ENCODE peak calls at places on chromosomes 13 and 19, in six cellular contexts. One of them, this sample, is unnamed.

GRCh38 chr19:8075158-8076086 is 22.9 kb downstream of the CCL25 start:
- DNase-seq in ovary: no peak
- DNase-seq in fibroblast of lung: no peak
- DNase-seq in adrenal gland: no peak
- DNase-seq in endodermal cell: peak; percentile 24
- DNase-seq in thoracic aorta: no peak
- DNase-seq in this sample: no peak

GRCh38 chr13:51995677-51996551 is 15.3 kb downstream of the ATP7B start:
- DNase-seq in ovary: no peak
- DNase-seq in fibroblast of lung: peak; percentile 35
- DNase-seq in adrenal gland: no peak
- DNase-seq in endodermal cell: peak; percentile 60
- DNase-seq in thoracic aorta: no peak
- DNase-seq in this sample: peak; percentile 35

GRCh38 chr19:1189419-1189818 is 15.4 kb upstream of the SBNO2 start:
- DNase-seq in ovary: no peak
- DNase-seq in fibroblast of lung: peak; percentile 71
- DNase-seq in adrenal gland: no peak
- DNase-seq in endodermal cell: peak; percentile 79
- DNase-seq in thoracic aorta: no peak
- DNase-seq in this sample: no peak

GRCh38 chr19:7072541-7072940 is 3.0 kb downstream of the ZNF557 start:
- DNase-seq in ovary: no peak
- DNase-seq in fibroblast of lung: no peak
- DNase-seq in adrenal gland: no peak
- DNase-seq in endodermal cell: no peak
- DNase-seq in thoracic aorta: no peak
- DNase-seq in this sample: no peak

GRCh38 chr19:37905936-37906867 is at the start of gene WDR87:
- DNase-seq in ovary: no peak
- DNase-seq in fibroblast of lung: peak; percentile 24
- DNase-seq in adrenal gland: no peak
- DNase-seq in endodermal cell: peak; percentile 95
- DNase-seq in thoracic aorta: no peak
- DNase-seq in this sample: no peak

GRCh38 chr13:109794095-109794494 is 7.7 kb upstream of the IRS2 start:
- DNase-seq in ovary: no peak
- DNase-seq in fibroblast of lung: peak; percentile 23
- DNase-seq in adrenal gland: no peak
- DNase-seq in endodermal cell: no peak
- DNase-seq in thoracic aorta: no peak
- DNase-seq in this sample: no peak

GRCh38 chr13:57557979-57558529 is 73.5 kb upstream of the PCDH17 start:
- DNase-seq in ovary: no peak
- DNase-seq in fibroblast of lung: peak; percentile 1
- DNase-seq in adrenal gland: no peak
- DNase-seq in endodermal cell: no peak
- DNase-seq in thoracic aorta: no peak
- DNase-seq in this sample: no peak

GRCh38 chr19:29841209-29841558 is 29.4 kb downstream of the CCNE1 start:
- DNase-seq in ovary: no peak
- DNase-seq in fibroblast of lung: no peak
- DNase-seq in adrenal gland: peak; percentile 83
- DNase-seq in endodermal cell: no peak
- DNase-seq in thoracic aorta: no peak
- DNase-seq in this sample: no peak

GRCh38 chr13:47087841-47088240 is 191.0 kb upstream of the HTR2A start:
- DNase-seq in ovary: no peak
- DNase-seq in fibroblast of lung: peak; percentile 85
- DNase-seq in adrenal gland: no peak
- DNase-seq in endodermal cell: no peak
- DNase-seq in thoracic aorta: no peak
- DNase-seq in this sample: no peak

GRCh38 chr13:99053636-99054233 is 75.9 kb upstream of the DOCK9 start:
- DNase-seq in ovary: no peak
- DNase-seq in fibroblast of lung: no peak
- DNase-seq in adrenal gland: no peak
- DNase-seq in endodermal cell: no peak
- DNase-seq in thoracic aorta: no peak
- DNase-seq in this sample: no peak

GRCh38 chr13:97975851-97976550 is 22.5 kb downstream of the IPO5 start:
- DNase-seq in ovary: peak; percentile 92
- DNase-seq in fibroblast of lung: peak; percentile 82
- DNase-seq in adrenal gland: peak; percentile 85
- DNase-seq in endodermal cell: peak; percentile 95
- DNase-seq in thoracic aorta: peak; percentile 31
- DNase-seq in this sample: peak; percentile 92

GRCh38 chr13:113192902-113193301 is 15.6 kb downstream of the PCID2 start:
- DNase-seq in ovary: no peak
- DNase-seq in fibroblast of lung: peak; percentile 40
- DNase-seq in adrenal gland: no peak
- DNase-seq in endodermal cell: no peak
- DNase-seq in thoracic aorta: no peak
- DNase-seq in this sample: no peak

GRCh38 chr13:72570019-72570418 is 157.4 kb downstream of the MZT1 start:
- DNase-seq in ovary: no peak
- DNase-seq in fibroblast of lung: no peak
- DNase-seq in adrenal gland: no peak
- DNase-seq in endodermal cell: no peak
- DNase-seq in thoracic aorta: no peak
- DNase-seq in this sample: no peak

GRCh38 chr19:10797078-10797477 is 38.9 kb downstream of the TMED1 start:
- DNase-seq in ovary: no peak
- DNase-seq in fibroblast of lung: no peak
- DNase-seq in adrenal gland: no peak
- DNase-seq in endodermal cell: no peak
- DNase-seq in thoracic aorta: no peak
- DNase-seq in this sample: no peak

GRCh38 chr13:111292710-111293485 is 27.5 kb upstream of the TEX29 start:
- DNase-seq in ovary: no peak
- DNase-seq in fibroblast of lung: no peak
- DNase-seq in adrenal gland: no peak
- DNase-seq in endodermal cell: no peak
- DNase-seq in thoracic aorta: no peak
- DNase-seq in this sample: no peak

GRCh38 chr13:108455320-108455719 is 174.1 kb upstream of the MYO16 start:
- DNase-seq in ovary: no peak
- DNase-seq in fibroblast of lung: no peak
- DNase-seq in adrenal gland: no peak
- DNase-seq in endodermal cell: no peak
- DNase-seq in thoracic aorta: no peak
- DNase-seq in this sample: no peak

GRCh38 chr13:89267734-89268133 is 1596.6 kb downstream of the SLITRK5 start:
- DNase-seq in ovary: no peak
- DNase-seq in fibroblast of lung: peak; percentile 46
- DNase-seq in adrenal gland: no peak
- DNase-seq in endodermal cell: no peak
- DNase-seq in thoracic aorta: no peak
- DNase-seq in this sample: no peak

GRCh38 chr13:76790519-76791289 is 95.5 kb downstream of the KCTD12 start:
- DNase-seq in ovary: no peak
- DNase-seq in fibroblast of lung: peak; percentile 11
- DNase-seq in adrenal gland: no peak
- DNase-seq in endodermal cell: no peak
- DNase-seq in thoracic aorta: no peak
- DNase-seq in this sample: no peak

GRCh38 chr19:50838239-50838638 is 4.9 kb upstream of the KLK15 start:
- DNase-seq in ovary: no peak
- DNase-seq in fibroblast of lung: no peak
- DNase-seq in adrenal gland: no peak
- DNase-seq in endodermal cell: peak; percentile 67
- DNase-seq in thoracic aorta: no peak
- DNase-seq in this sample: no peak

GRCh38 chr19:55605207-55605636 is 225 bp upstream of the ZNF865 start:
- DNase-seq in ovary: peak; percentile 99
- DNase-seq in fibroblast of lung: peak; percentile 92
- DNase-seq in adrenal gland: peak; percentile 98
- DNase-seq in endodermal cell: peak; percentile 99
- DNase-seq in thoracic aorta: peak; percentile 91
- DNase-seq in this sample: peak; percentile 97

GRCh38 chr19:55606817-55607216 is 1.4 kb downstream of the ZNF865 start:
- DNase-seq in ovary: no peak
- DNase-seq in fibroblast of lung: no peak
- DNase-seq in adrenal gland: no peak
- DNase-seq in endodermal cell: no peak
- DNase-seq in thoracic aorta: no peak
- DNase-seq in this sample: no peak

GRCh38 chr19:55603581-55604292 is 1.7 kb upstream of the ZNF865 start:
- DNase-seq in ovary: no peak
- DNase-seq in fibroblast of lung: no peak
- DNase-seq in adrenal gland: no peak
- DNase-seq in endodermal cell: peak; percentile 81
- DNase-seq in thoracic aorta: no peak
- DNase-seq in this sample: no peak

GRCh38 chr19:55605637-55606470 is at the start of gene ZNF865:
- DNase-seq in ovary: peak; percentile 67
- DNase-seq in fibroblast of lung: peak; percentile 87
- DNase-seq in adrenal gland: peak; percentile 75
- DNase-seq in endodermal cell: peak; percentile 92
- DNase-seq in thoracic aorta: no peak
- DNase-seq in this sample: peak; percentile 72

GRCh38 chr19:55606471-55606787 is 982 bp downstream of the ZNF865 start:
- DNase-seq in ovary: no peak
- DNase-seq in fibroblast of lung: no peak
- DNase-seq in adrenal gland: no peak
- DNase-seq in endodermal cell: no peak
- DNase-seq in thoracic aorta: no peak
- DNase-seq in this sample: no peak
- TF ChIP-seq CTCF in ovary: no peak
- TF ChIP-seq CTCF in fibroblast of lung: no peak
- TF ChIP-seq CTCF in adrenal gland: no peak
- TF ChIP-seq CTCF in endodermal cell: no peak
- TF ChIP-seq CTCF in thoracic aorta: no peak
- TF ChIP-seq CTCF in this sample: no peak

GRCh38 chr13:22428188-22428828 is 752.5 kb upstream of the SGCG start:
- DNase-seq in ovary: peak; percentile 9
- DNase-seq in fibroblast of lung: peak; percentile 3
- DNase-seq in adrenal gland: peak; percentile 80
- DNase-seq in endodermal cell: no peak
- DNase-seq in thoracic aorta: no peak
- DNase-seq in this sample: no peak
- H3K27ac ChIP-seq in ovary: no peak overlapping the region
- H3K27ac ChIP-seq in fibroblast of lung: no peak overlapping the region
- H3K27ac ChIP-seq in adrenal gland: peak overlapping the region; percentile 85
- H3K27ac ChIP-seq in endodermal cell: no peak overlapping the region
- H3K27ac ChIP-seq in thoracic aorta: no peak overlapping the region
- H3K27ac ChIP-seq in this sample: peak overlapping the region; percentile 88

GRCh38 chr13:31105020-31105800 is 56.5 kb downstream of the HSPH1 start:
- DNase-seq in ovary: no peak
- DNase-seq in fibroblast of lung: peak; percentile 15
- DNase-seq in adrenal gland: no peak
- DNase-seq in endodermal cell: peak; percentile 55
- DNase-seq in thoracic aorta: no peak
- DNase-seq in this sample: no peak
- TF ChIP-seq CTCF in ovary: no peak
- TF ChIP-seq CTCF in fibroblast of lung: no peak
- TF ChIP-seq CTCF in adrenal gland: no peak
- TF ChIP-seq CTCF in endodermal cell: peak; percentile 64
- TF ChIP-seq CTCF in thoracic aorta: no peak
- TF ChIP-seq CTCF in this sample: no peak

GRCh38 chr13:91470084-91470621 is 71.7 kb downstream of the GPC5 start:
- DNase-seq in ovary: no peak
- DNase-seq in fibroblast of lung: no peak
- DNase-seq in adrenal gland: no peak
- DNase-seq in endodermal cell: no peak
- DNase-seq in thoracic aorta: no peak
- DNase-seq in this sample: no peak
- H3K27ac ChIP-seq in ovary: no peak overlapping the region
- H3K27ac ChIP-seq in fibroblast of lung: no peak overlapping the region
- H3K27ac ChIP-seq in adrenal gland: no peak overlapping the region
- H3K27ac ChIP-seq in endodermal cell: no peak overlapping the region
- H3K27ac ChIP-seq in thoracic aorta: no peak overlapping the region
- H3K27ac ChIP-seq in this sample: no peak overlapping the region

GRCh38 chr19:48899781-48900476 is at the start of gene NUCB1:
- DNase-seq in ovary: peak; percentile 99
- DNase-seq in fibroblast of lung: peak; percentile 97
- DNase-seq in adrenal gland: peak; percentile 100
- DNase-seq in endodermal cell: peak; percentile 100
- DNase-seq in thoracic aorta: peak; percentile 99
- DNase-seq in this sample: peak; percentile 99
- TF ChIP-seq CTCF in ovary: peak; percentile 51
- TF ChIP-seq CTCF in fibroblast of lung: peak; percentile 38
- TF ChIP-seq CTCF in adrenal gland: peak; percentile 43
- TF ChIP-seq CTCF in endodermal cell: peak; percentile 31
- TF ChIP-seq CTCF in thoracic aorta: peak; percentile 24
- TF ChIP-seq CTCF in this sample: peak; percentile 55

DNA sequence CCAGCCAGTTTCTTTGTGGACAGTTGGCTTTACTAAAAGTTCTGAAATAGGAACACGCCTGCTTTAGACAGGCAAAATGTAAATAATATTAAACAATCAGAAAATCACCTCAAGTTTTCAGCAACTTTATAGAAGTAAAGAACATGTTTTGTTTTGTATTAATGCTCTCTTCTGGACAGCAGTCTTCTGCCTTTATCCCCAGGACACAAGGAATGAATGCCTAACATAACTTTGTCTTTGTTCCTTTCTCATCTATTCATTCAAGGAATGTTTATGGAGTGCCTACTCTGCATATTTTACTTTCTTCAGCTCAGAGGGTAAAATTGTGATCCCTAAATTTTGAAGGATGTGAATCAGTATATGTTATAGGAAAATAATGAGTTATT is 325.4 kb downstream of the FOXO1 start:
- DNase-seq in ovary: no peak
- DNase-seq in fibroblast of lung: peak; percentile 60
- DNase-seq in adrenal gland: no peak
- DNase-seq in endodermal cell: no peak
- DNase-seq in thoracic aorta: no peak
- DNase-seq in this sample: no peak
- H3K27ac ChIP-seq in ovary: no peak overlapping the region
- H3K27ac ChIP-seq in fibroblast of lung: no peak overlapping the region
- H3K27ac ChIP-seq in adrenal gland: no peak overlapping the region
- H3K27ac ChIP-seq in endodermal cell: peak overlapping the region; percentile 94
- H3K27ac ChIP-seq in thoracic aorta: no peak overlapping the region
- H3K27ac ChIP-seq in this sample: no peak overlapping the region

GRCh38 chr13:100290165-100290801 is 201.4 kb downstream of the PCCA start:
- DNase-seq in ovary: no peak
- DNase-seq in fibroblast of lung: no peak
- DNase-seq in adrenal gland: no peak
- DNase-seq in endodermal cell: no peak
- DNase-seq in thoracic aorta: no peak
- DNase-seq in this sample: no peak
- TF ChIP-seq CTCF in ovary: no peak
- TF ChIP-seq CTCF in fibroblast of lung: no peak
- TF ChIP-seq CTCF in adrenal gland: no peak
- TF ChIP-seq CTCF in endodermal cell: no peak
- TF ChIP-seq CTCF in thoracic aorta: no peak
- TF ChIP-seq CTCF in this sample: no peak

This sample was measured in left ventricle myocardium inferior.